ENCODE peak calls at places on chromosomes 6 and 20, in four cellular contexts. H, E, S and K are unnamed samples.

GRCh38 chr6:22413681-22414305 is 117.0 kb upstream of the PRL start:
- DNase-seq in H (no peak), E (no peak), S (no peak), K (no peak)

GRCh38 chr20:3646067-3646440 is 17.1 kb downstream of the GFRA4 start:
- DNase-seq in H (no peak), E (no peak), S (no peak), K (no peak)

GRCh38 chr6:169800116-169800667 is 48.8 kb downstream of the ERMARD start:
- DNase-seq in H (no peak), E (peak), S (no peak), K (no peak)

GRCh38 chr6:110485461-110485860 is 9.0 kb upstream of the SLC22A16 start:
- DNase-seq in H (no peak), E (no peak), S (no peak), K (no peak)

GRCh38 chr6:136037885-136038460 is 186.5 kb downstream of the PDE7B start:
- DNase-seq in H (no peak), E (no peak), S (no peak), K (no peak)

GRCh38 chr6:99119109-99120031 is 171.6 kb upstream of the FBXL4 start:
- DNase-seq in H (no peak), E (peak), S (peak), K (peak)

GRCh38 chr6:80142586-80142985 is 36.1 kb downstream of the BCKDHB start:
- DNase-seq in H (no peak), E (no peak), S (no peak), K (no peak)

GRCh38 chr20:4344660-4345059 is 329.3 kb upstream of the RNF24 start:
- DNase-seq in H (no peak), E (no peak), S (no peak), K (no peak)

GRCh38 chr6:33822575-33823395 is 19.0 kb upstream of the MLN start:
- DNase-seq in H (no peak), E (peak), S (peak), K (peak)

GRCh38 chr6:43933111-43933885 is 163.3 kb downstream of the VEGFA start:
- DNase-seq in H (no peak), E (no peak), S (no peak), K (peak)

GRCh38 chr20:19937651-19938420 is 79.3 kb upstream of the NAA20 start:
- DNase-seq in H (peak), E (no peak), S (no peak), K (no peak)

GRCh38 chr6:151379933-151380847 is 11.2 kb downstream of the ZBTB2 start:
- DNase-seq in H (no peak), E (no peak), S (no peak), K (no peak)

GRCh38 chr6:168734523-168734922 is 293.5 kb downstream of the SMOC2 start:
- DNase-seq in H (no peak), E (no peak), S (no peak), K (no peak)

GRCh38 chr20:37680420-37680819 is 13.4 kb upstream of the CTNNBL1 start:
- DNase-seq in H (no peak), E (no peak), S (no peak), K (no peak)

GRCh38 chr20:37408930-37409210 is 62.9 kb downstream of the SRC start:
- DNase-seq in H (no peak), E (no peak), S (no peak), K (no peak)

GRCh38 chr6:85458782-85459181 is 8.9 kb downstream of the NT5E start:
- DNase-seq in H (no peak), E (no peak), S (no peak), K (no peak)

GRCh38 chr6:56749632-56750151 is 107.0 kb upstream of the DST start:
- DNase-seq in H (no peak), E (peak), S (no peak), K (no peak)

GRCh38 chr6:168208854-168209253 is 110.7 kb downstream of the DACT2 start:
- DNase-seq in H (no peak), E (no peak), S (no peak), K (no peak)

GRCh38 chr6:129695373-129696027 is 14.5 kb downstream of the ARHGAP18 start:
- DNase-seq in H (no peak), E (peak), S (no peak), K (no peak)

GRCh38 chr20:51420111-51420510 is 122.4 kb downstream of the NFATC2 start:
- DNase-seq in H (no peak), E (no peak), S (peak), K (no peak)

GRCh38 chr6:20252311-20252710 is 40.0 kb upstream of the MBOAT1 start:
- DNase-seq in H (no peak), E (no peak), S (no peak), K (no peak)

GRCh38 chr6:82419088-82419720 is 55.6 kb downstream of the TPBG start:
- DNase-seq in H (peak), E (no peak), S (no peak), K (no peak)

GRCh38 chr6:90086517-90086916 is 192.2 kb downstream of the GJA10 start:
- DNase-seq in H (no peak), E (no peak), S (no peak), K (no peak)

GRCh38 chr6:56860466-56860865 is 94.4 kb upstream of the BEND6 start:
- DNase-seq in H (no peak), E (no peak), S (no peak), K (no peak)

GRCh38 chr6:139852484-139853140 is 478.2 kb upstream of the CITED2 start:
- DNase-seq in H (no peak), E (no peak), S (no peak), K (no peak)

GRCh38 chr6:3940703-3941102 is 91.5 kb downstream of the FAM50B start:
- DNase-seq in H (no peak), E (no peak), S (no peak), K (no peak)

GRCh38 chr20:46031701-46032254 is 2.8 kb downstream of the SLC12A5 start:
- DNase-seq in H (no peak), E (no peak), S (no peak), K (peak)

GRCh38 chr20:20457392-20458126 is 89.7 kb downstream of the INSM1 start:
- DNase-seq in H (no peak), E (no peak), S (no peak), K (no peak)

GRCh38 chr20:38355161-38356012 is 9.1 kb downstream of the LBP start:
- DNase-seq in H (no peak), E (no peak), S (no peak), K (no peak)

GRCh38 chr6:34272022-34272926 is 23.5 kb upstream of the SMIM29 start:
- DNase-seq in H (no peak), E (peak), S (peak), K (no peak)

GRCh38 chr6:96420294-96420693 is 101.3 kb upstream of the UFL1 start:
- DNase-seq in H (no peak), E (no peak), S (no peak), K (no peak)

GRCh38 chr6:131762984-131763383 is 44.8 kb upstream of the ENPP1 start:
- DNase-seq in H (no peak), E (peak), S (no peak), K (no peak)

GRCh38 chr20:36563415-36563814 is 10.0 kb upstream of the TGIF2 start:
- DNase-seq in H (no peak), E (no peak), S (no peak), K (no peak)

GRCh38 chr6:36387440-36388303 is at the start of gene ETV7:
- DNase-seq in H (no peak), E (no peak), S (no peak), K (no peak)

GRCh38 chr6:31639043-31639442 is 13.4 kb downstream of the BAG6 start:
- DNase-seq in H (no peak), E (no peak), S (no peak), K (no peak)

GRCh38 chr6:39347201-39347600 is 24.7 kb upstream of the KCNK16 start:
- DNase-seq in H (no peak), E (no peak), S (no peak), K (no peak)
- TF ChIP-seq BHLHE40 in H (no peak), E (no peak), S (no peak), K (no peak)

DNA sequence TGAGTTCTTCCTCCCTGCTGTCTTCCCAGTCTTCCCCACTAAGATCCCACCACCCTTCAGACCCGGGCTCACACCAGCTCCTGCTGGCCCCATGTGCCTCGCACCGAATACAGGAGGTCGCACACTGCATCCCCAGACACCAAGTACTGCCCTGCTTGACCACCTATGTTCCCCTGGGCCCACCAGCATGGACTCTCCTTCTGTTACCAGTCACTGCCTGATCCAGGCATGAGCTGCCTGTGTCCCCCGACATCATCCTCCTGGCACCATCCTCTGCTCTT is 285.3 kb upstream of the TAB2 start:
- DNase-seq in H (no peak), E (no peak), S (no peak), K (no peak)
- TF ChIP-seq TARDBP in H (no peak), E (no peak), S (no peak), K (no peak)

GRCh38 chr20:34355427-34355826 is 7.6 kb upstream of the ITCH start:
- DNase-seq in H (no peak), E (no peak), S (no peak), K (no peak)
- TF ChIP-seq BHLHE40 in H (no peak), E (no peak), S (no peak), K (no peak)

GRCh38 chr20:33472868-33473267 is 17.0 kb upstream of the CBFA2T2 start:
- DNase-seq in H (no peak), E (no peak), S (no peak), K (no peak)

GRCh38 chr20:33477386-33478234 is 12.3 kb upstream of the CBFA2T2 start:
- DNase-seq in H (no peak), E (no peak), S (no peak), K (no peak)

GRCh38 chr20:33474097-33474846 is 15.6 kb upstream of the CBFA2T2 start:
- DNase-seq in H (no peak), E (peak), S (no peak), K (no peak)

GRCh38 chr20:33475381-33476160 is 14.3 kb upstream of the CBFA2T2 start:
- DNase-seq in H (no peak), E (no peak), S (no peak), K (no peak)

DNA sequence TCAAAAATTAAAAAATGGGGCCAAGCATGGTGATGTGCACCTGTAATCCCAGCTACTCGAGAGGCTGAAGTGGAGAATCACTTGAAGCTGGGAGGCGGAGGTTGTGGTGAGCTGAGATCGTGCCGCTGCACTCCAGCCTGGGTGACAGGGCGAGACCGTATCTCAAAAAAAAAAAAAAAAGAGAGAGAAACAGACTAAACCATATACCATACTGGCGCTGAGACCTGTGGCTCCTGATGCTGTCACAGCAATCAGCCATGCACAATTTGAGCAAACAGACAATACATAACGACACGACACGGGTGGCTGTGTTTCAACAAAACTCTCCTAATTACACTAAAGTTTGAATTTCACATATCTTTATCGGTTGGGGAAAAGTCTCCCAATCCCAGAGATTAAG is 14.9 kb upstream of the CBFA2T2 start:
- DNase-seq in H (no peak), E (no peak), S (no peak), K (no peak)
- TF ChIP-seq TARDBP in H (no peak), E (no peak), S (no peak), K (no peak)

GRCh38 chr20:62671765-62672164 is 29.5 kb downstream of the SLCO4A1 start:
- DNase-seq in H (no peak), E (no peak), S (no peak), K (no peak)
- TF ChIP-seq BHLHE40 in H (no peak), E (no peak), S (no peak), K (no peak)

GRCh38 chr6:53284901-53285300 is 63.8 kb downstream of the ELOVL5 start:
- DNase-seq in H (no peak), E (no peak), S (no peak), K (no peak)

GRCh38 chr6:53281518-53282215 is 67.1 kb downstream of the ELOVL5 start:
- DNase-seq in H (no peak), E (no peak), S (no peak), K (no peak)

GRCh38 chr6:53280207-53280606 is 68.5 kb downstream of the ELOVL5 start:
- DNase-seq in H (no peak), E (no peak), S (no peak), K (no peak)

GRCh38 chr6:53282741-53283140 is 66.0 kb downstream of the ELOVL5 start:
- DNase-seq in H (no peak), E (no peak), S (no peak), K (no peak)

DNA sequence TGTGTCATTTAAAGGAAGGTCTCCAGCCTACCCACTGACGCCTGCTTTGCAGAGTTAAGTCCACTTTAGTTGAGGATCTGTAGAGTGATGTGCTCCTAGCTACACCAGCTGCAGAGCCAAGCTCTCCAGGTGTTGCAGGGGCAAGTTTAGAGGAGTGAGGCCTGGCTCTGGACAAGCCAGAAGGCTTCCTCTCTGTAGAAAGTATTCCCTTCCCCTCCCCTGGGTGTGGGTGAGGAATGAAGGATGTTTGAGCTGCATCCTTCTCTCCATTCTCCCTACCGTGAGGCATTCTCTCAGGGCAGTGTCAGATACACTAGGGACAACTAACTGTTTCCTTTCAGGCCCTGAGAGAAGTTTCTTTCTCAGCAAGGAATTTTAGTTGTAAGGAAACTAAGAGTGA is 66.5 kb downstream of the ELOVL5 start:
- DNase-seq in H (no peak), E (no peak), S (no peak), K (no peak)
- TF ChIP-seq TARDBP in H (no peak), E (no peak), S (no peak), K (no peak)

DNA sequence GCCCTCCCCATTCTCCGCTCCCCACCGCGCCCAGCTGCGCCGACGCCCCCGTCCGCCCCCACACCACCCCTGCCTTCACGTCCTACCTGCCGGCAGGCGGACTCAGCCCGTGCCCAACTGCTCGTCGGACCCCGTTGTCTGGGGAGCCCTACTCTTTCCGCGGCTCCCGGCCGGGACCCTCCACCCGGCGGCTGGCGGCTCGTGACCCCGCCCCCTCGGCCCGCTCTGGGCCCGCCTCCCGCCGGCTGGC is at the start of gene SERAC1:
- DNase-seq in H (no peak), E (no peak), S (peak), K (peak)
- TF ChIP-seq BHLHE40 in H (no peak), E (no peak), S (no peak), K (no peak)

GRCh38 chr6:16095180-16095579 is 33.7 kb upstream of the MYLIP start:
- DNase-seq in H (no peak), E (no peak), S (no peak), K (no peak)
- TF ChIP-seq TARDBP in H (no peak), E (no peak), S (no peak), K (no peak)

DNA sequence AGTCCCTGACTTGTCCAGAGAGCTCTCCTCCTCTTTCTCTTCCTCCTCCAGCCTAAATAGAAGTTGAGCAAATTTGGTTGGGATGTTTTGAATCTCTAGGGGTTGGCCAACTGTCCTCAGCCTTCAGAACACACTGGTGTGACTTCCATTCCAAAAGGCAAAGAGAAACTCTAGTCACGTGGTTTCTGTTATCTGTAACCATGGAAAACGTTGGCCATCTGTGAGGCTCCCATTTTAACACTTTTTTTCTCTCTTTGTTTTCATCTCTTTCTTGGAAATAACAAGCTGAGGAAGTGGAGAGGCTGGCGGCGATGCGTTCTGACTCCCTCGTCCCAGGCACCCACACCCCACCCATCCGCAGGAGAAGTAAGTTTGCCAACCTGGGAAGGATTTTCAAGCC is 275.3 kb downstream of the TBC1D7 start:
- DNase-seq in H (no peak), E (no peak), S (no peak), K (no peak)
- TF ChIP-seq BHLHE40 in H (no peak), E (no peak), S (no peak), K (no peak)

GRCh38 chr6:26553739-26554668 is 15.8 kb downstream of the HMGN4 start:
- DNase-seq in H (no peak), E (peak), S (peak), K (no peak)

GRCh38 chr6:26556263-26557070 is 18.3 kb downstream of the HMGN4 start:
- DNase-seq in H (no peak), E (peak), S (peak), K (no peak)

GRCh38 chr6:26553264-26553738 is 15.1 kb downstream of the HMGN4 start:
- DNase-seq in H (no peak), E (peak), S (peak), K (no peak)

GRCh38 chr6:26555505-26556262 is 17.5 kb downstream of the HMGN4 start:
- DNase-seq in H (no peak), E (no peak), S (peak), K (no peak)

DNA sequence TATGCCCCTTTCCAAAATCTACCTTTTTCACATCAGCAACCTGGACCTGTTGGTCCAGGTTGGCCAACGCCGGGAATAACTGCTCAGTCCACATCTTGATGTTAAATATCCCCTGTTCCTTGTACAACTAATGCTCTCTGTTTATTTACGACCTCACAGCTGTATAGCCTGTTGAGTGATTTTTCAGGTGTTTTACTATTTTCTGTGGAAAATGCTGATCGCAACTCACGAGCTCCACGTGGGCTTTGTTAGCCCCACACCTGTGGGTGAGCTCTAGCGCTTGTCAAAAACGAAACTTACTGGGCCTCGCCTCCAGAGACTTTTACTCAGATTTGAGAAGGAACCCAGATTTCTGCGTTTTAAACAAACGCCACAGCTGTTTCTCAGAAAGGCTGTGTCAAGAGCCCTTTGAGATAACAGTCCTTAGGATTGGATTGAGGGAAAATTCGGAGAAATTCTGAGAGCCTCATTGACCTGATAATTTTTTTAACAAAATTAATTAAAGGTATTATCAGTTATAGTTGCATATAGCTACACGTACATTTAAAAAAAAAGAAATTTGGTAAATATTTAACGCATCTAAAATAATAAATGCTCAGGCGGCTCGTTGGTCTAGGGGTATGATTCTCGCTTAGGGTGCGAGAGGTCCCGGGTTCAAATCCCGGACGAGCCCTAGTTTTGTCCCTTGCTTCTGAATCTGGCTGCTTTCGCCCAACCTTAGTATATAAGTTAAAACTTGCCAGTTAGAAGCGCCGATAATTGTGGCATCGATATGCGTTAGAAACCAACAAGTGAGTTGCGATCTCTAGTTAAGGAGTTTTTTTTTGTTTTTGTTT is 16.7 kb downstream of the HMGN4 start:
- DNase-seq in H (no peak), E (peak), S (peak), K (no peak)
- TF ChIP-seq TARDBP in H (peak), E (peak), S (peak), K (no peak)